ENCODE peak calls at places on chromosomes 3 and 15, in four cellular contexts. One of them, this sample, is unnamed.

GRCh38 chr15:33182278-33182905 is 12.1 kb downstream of the FMN1 start:
- DNase-seq in suprapubic skin: no peak
- DNase-seq in GM12892: no peak
- DNase-seq in GM12878: no peak
- DNase-seq in this sample: no peak

GRCh38 chr15:26866298-26867198 is at the start of gene GABRA5:
- DNase-seq in suprapubic skin: no peak
- DNase-seq in GM12878: no peak
- DNase-seq in GM12892: no peak
- DNase-seq in this sample: peak; percentile 72

GRCh38 chr15:77818484-77819270 is 186.0 kb upstream of the LINGO1 start:
- DNase-seq in suprapubic skin: no peak
- DNase-seq in GM12878: no peak
- DNase-seq in GM12892: no peak
- DNase-seq in this sample: no peak

GRCh38 chr3:16807441-16807840 is 77.3 kb upstream of the PLCL2 start:
- DNase-seq in GM12878: no peak
- DNase-seq in suprapubic skin: no peak
- DNase-seq in GM12892: no peak
- DNase-seq in this sample: peak; percentile 60

GRCh38 chr3:66822059-66823009 is 175.8 kb upstream of the KBTBD8 start:
- DNase-seq in suprapubic skin: peak; percentile 65
- DNase-seq in GM12892: peak; percentile 21
- DNase-seq in GM12878: peak; percentile 9
- DNase-seq in this sample: no peak

GRCh38 chr3:130395916-130396315 is 50.4 kb downstream of the COL6A5 start:
- DNase-seq in GM12892: no peak
- DNase-seq in suprapubic skin: no peak
- DNase-seq in GM12878: no peak
- DNase-seq in this sample: peak; percentile 47

GRCh38 chr15:101307048-101307896 is 12.2 kb upstream of the SNRPA1 start:
- DNase-seq in GM12878: no peak
- DNase-seq in GM12892: no peak
- DNase-seq in suprapubic skin: no peak
- DNase-seq in this sample: no peak

GRCh38 chr15:49673861-49674260 is 53.0 kb downstream of the DTWD1 start:
- DNase-seq in GM12892: no peak
- DNase-seq in suprapubic skin: no peak
- DNase-seq in GM12878: no peak
- DNase-seq in this sample: no peak

GRCh38 chr15:36469567-36469966 is 109.9 kb upstream of the CDIN1 start:
- DNase-seq in GM12892: no peak
- DNase-seq in GM12878: no peak
- DNase-seq in suprapubic skin: no peak
- DNase-seq in this sample: no peak

GRCh38 chr15:75646944-75647364 is 758 bp upstream of the SNX33 start:
- DNase-seq in GM12892: no peak
- DNase-seq in suprapubic skin: no peak
- DNase-seq in GM12878: no peak
- DNase-seq in this sample: no peak

GRCh38 chr15:22979699-22980188 is 424 bp downstream of the CYFIP1 start:
- DNase-seq in GM12878: no peak
- DNase-seq in GM12892: peak; percentile 42
- DNase-seq in suprapubic skin: peak; percentile 68
- DNase-seq in this sample: no peak

GRCh38 chr3:117865338-117865737 is 1155.8 kb downstream of the TUSC7 start:
- DNase-seq in GM12892: no peak
- DNase-seq in suprapubic skin: no peak
- DNase-seq in GM12878: no peak
- DNase-seq in this sample: no peak

GRCh38 chr3:188769833-188770232 is 401.9 kb upstream of the TPRG1 start:
- DNase-seq in GM12892: no peak
- DNase-seq in GM12878: no peak
- DNase-seq in suprapubic skin: no peak
- DNase-seq in this sample: no peak

GRCh38 chr3:113086506-113087461 is 96.0 kb downstream of the GTPBP8 start:
- DNase-seq in GM12892: no peak
- DNase-seq in GM12878: no peak
- DNase-seq in suprapubic skin: no peak
- DNase-seq in this sample: no peak

GRCh38 chr3:80023010-80023409 is 255.2 kb upstream of the ROBO1 start:
- DNase-seq in GM12878: no peak
- DNase-seq in suprapubic skin: no peak
- DNase-seq in GM12892: no peak
- DNase-seq in this sample: no peak

GRCh38 chr3:80014576-80014975 is 246.8 kb upstream of the ROBO1 start:
- DNase-seq in GM12892: no peak
- DNase-seq in suprapubic skin: no peak
- DNase-seq in GM12878: no peak
- DNase-seq in this sample: no peak

GRCh38 chr3:80017369-80017768 is 249.6 kb upstream of the ROBO1 start:
- DNase-seq in suprapubic skin: no peak
- DNase-seq in GM12892: no peak
- DNase-seq in GM12878: no peak
- DNase-seq in this sample: no peak

DNA sequence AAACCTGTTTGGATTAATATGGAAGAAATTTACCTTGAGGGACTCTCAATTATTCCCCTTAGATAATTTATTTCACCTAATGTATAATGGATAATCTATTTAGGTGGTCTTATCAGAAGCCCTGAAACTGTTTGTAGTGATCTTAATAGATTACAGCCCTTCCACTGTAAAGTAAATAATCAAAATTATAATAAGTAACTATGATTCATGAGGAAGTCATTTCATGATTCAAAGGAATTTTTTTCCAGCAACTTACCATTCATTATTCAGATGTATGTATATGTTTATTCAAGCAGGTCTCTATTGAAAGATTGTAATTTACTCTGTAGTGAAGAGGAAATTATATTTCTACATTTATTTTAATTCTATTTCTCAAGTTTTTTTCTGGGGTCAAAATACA is 250.6 kb upstream of the ROBO1 start:
- DNase-seq in GM12878: no peak
- DNase-seq in GM12892: no peak
- DNase-seq in suprapubic skin: no peak
- DNase-seq in this sample: no peak
- TF ChIP-seq POLR2AphosphoS5 in GM12878: no peak
- TF ChIP-seq POLR2AphosphoS5 in GM12892: no peak
- TF ChIP-seq POLR2AphosphoS5 in suprapubic skin: no peak
- TF ChIP-seq POLR2AphosphoS5 in this sample: no peak

GRCh38 chr3:27147215-27147614 is 222.0 kb downstream of the NEK10 start:
- DNase-seq in suprapubic skin: no peak
- DNase-seq in GM12878: no peak
- DNase-seq in GM12892: no peak
- DNase-seq in this sample: no peak
- TF ChIP-seq POLR2AphosphoS5 in suprapubic skin: no peak
- TF ChIP-seq POLR2AphosphoS5 in GM12878: no peak
- TF ChIP-seq POLR2AphosphoS5 in GM12892: no peak
- TF ChIP-seq POLR2AphosphoS5 in this sample: no peak

GRCh38 chr15:90367578-90367977 is 15.5 kb downstream of the ZNF774 start:
- DNase-seq in GM12878: no peak
- DNase-seq in GM12892: no peak
- DNase-seq in suprapubic skin: no peak
- DNase-seq in this sample: no peak
- TF ChIP-seq POLR2AphosphoS5 in GM12878: no peak
- TF ChIP-seq POLR2AphosphoS5 in GM12892: no peak
- TF ChIP-seq POLR2AphosphoS5 in suprapubic skin: no peak
- TF ChIP-seq POLR2AphosphoS5 in this sample: no peak

DNA sequence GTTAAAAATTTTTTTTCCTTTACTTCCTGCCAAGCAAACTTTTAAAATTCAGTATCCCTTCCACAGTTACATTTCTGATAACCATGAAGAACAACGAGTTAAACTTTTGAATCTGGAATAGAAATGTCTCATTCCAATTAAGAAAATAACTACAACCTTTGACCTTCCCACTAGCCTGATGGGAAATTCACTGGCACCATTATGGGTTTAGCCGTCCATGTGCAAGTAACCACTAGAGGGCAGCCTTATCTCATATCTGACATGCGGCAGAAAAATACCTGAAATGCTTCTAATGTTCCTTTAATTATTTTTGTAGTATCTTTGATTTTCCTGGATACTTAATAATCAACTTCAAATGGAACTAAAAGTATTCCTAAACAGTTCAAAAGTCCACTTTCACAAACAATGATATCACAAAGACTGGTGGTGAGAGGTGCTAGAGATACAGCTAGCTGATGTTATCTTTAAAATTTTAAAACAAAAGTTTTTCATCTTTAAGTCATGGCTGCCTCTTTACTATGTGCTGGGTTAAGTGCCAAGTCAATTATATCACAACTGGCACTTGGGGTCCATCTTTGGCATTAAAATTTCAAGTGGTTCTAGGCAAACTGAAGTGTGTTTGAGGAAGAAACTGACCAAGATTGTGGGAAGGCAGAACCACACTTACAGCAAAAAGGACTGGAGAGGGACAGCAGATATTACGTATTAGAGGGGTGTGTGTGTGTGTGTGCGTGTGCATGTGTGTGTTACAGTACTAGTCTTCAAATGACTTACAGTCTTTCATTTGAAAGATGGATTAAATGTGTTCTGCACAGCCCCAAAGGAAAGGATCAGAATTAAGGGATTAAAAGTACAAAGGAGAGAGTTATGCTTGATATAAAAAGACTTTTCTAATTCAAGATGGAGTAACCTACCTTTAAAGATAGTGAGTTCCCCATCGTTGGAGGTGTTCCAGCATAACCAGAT is 107.1 kb upstream of the ICE2 start:
- DNase-seq in GM12878: no peak
- DNase-seq in GM12892: no peak
- DNase-seq in suprapubic skin: no peak
- DNase-seq in this sample: no peak
- TF ChIP-seq POLR2AphosphoS5 in GM12878: no peak
- TF ChIP-seq POLR2AphosphoS5 in GM12892: no peak
- TF ChIP-seq POLR2AphosphoS5 in suprapubic skin: no peak
- TF ChIP-seq POLR2AphosphoS5 in this sample: no peak

GRCh38 chr3:124101643-124102042 is 109.7 kb upstream of the ROPN1 start:
- DNase-seq in GM12892: no peak
- DNase-seq in suprapubic skin: no peak
- DNase-seq in GM12878: no peak
- DNase-seq in this sample: no peak
- TF ChIP-seq POLR2AphosphoS5 in GM12892: no peak
- TF ChIP-seq POLR2AphosphoS5 in suprapubic skin: no peak
- TF ChIP-seq POLR2AphosphoS5 in GM12878: no peak
- TF ChIP-seq POLR2AphosphoS5 in this sample: no peak

GRCh38 chr15:31100738-31101137 is 787 bp downstream of the TRPM1 start:
- DNase-seq in GM12878: no peak
- DNase-seq in suprapubic skin: no peak
- DNase-seq in GM12892: no peak
- DNase-seq in this sample: no peak

GRCh38 chr15:31101262-31102048 is at the start of gene TRPM1:
- DNase-seq in suprapubic skin: no peak
- DNase-seq in GM12892: no peak
- DNase-seq in GM12878: no peak
- DNase-seq in this sample: peak; percentile 70

GRCh38 chr15:31098491-31098917 is 3.0 kb downstream of the TRPM1 start:
- DNase-seq in GM12892: no peak
- DNase-seq in suprapubic skin: no peak
- DNase-seq in GM12878: no peak
- DNase-seq in this sample: no peak

GRCh38 chr15:31096563-31096962 is 5.0 kb downstream of the TRPM1 start:
- DNase-seq in GM12878: no peak
- DNase-seq in GM12892: no peak
- DNase-seq in suprapubic skin: no peak
- DNase-seq in this sample: no peak

DNA sequence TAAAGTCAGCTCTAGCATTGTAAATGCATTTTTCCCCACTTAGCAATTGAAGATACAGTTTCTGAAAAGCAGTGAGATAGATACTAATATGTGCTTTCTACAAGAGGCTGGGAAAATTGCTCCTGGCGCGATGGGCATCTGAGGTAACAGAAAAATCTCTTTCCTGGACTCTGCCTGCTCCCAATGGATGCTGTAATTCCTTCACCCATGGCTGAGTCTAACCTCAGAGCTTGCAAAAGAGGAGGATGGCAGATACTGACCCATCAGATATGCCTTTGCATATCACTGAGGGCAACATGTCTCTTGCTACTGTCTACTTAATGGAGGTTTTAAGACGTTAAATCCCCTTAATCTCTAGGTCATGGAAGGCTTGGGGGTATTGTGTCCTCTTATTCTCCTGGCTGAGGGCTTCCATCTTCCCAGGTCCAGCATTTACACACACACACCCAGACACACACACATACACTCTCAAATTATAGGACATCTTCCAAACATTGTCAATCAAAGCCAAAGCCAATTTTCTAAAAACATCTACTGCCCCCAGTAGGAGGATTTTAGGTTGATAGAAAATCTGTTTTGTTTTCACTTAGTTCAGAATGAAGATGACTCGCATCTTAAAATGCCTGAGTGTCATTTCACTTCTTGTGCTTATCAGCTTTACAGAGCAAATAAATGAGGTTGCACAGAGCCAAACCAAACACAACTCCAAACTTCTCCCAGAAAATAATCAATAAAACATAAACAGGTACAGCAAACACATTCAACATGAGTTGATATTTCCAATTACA is 2.4 kb downstream of the TRPM1 start:
- DNase-seq in GM12892: no peak
- DNase-seq in GM12878: no peak
- DNase-seq in suprapubic skin: no peak
- DNase-seq in this sample: peak; percentile 89
- TF ChIP-seq POLR2AphosphoS5 in GM12892: no peak
- TF ChIP-seq POLR2AphosphoS5 in GM12878: no peak
- TF ChIP-seq POLR2AphosphoS5 in suprapubic skin: no peak
- TF ChIP-seq POLR2AphosphoS5 in this sample: no peak

DNA sequence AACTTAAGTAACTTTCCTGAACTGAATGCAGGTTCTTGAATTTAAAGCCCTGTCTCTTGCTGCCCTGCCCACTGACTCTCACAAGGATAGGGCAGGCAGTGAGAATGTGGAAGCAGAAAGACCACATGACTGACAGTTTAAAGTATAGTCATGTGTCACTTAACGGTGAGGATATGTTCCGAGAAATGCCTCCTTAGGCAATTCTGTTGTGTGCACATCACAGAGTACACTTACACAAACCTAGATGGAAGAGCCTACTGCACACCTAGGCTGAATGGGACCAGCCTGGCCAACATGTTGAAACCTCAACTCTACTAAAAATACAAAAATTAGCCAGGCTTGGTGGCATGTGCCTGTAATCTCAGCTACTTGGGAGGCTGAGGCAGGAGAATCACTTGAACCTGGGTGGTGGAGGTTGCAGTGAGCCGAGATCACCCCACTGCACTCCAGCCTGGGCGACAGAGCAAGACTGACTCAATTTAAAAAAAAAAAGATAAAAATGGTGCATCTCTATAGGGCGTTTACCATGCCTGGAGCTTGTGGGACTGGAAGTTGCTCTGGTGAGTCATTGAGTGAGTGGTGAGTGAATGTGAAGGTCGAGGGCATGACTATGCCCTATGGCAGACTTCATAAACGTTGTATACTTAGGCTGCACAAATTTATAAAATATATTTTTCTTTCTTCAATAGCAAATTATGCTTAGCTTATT is 18.9 kb upstream of the COPG1 start:
- DNase-seq in suprapubic skin: no peak
- DNase-seq in GM12892: no peak
- DNase-seq in GM12878: no peak
- DNase-seq in this sample: no peak
- TF ChIP-seq POLR2AphosphoS5 in suprapubic skin: no peak
- TF ChIP-seq POLR2AphosphoS5 in GM12892: no peak
- TF ChIP-seq POLR2AphosphoS5 in GM12878: no peak
- TF ChIP-seq POLR2AphosphoS5 in this sample: peak; percentile 27

This sample was measured in esophagus muscularis mucosa.